ENCODE peak calls at places on chromosomes 6 and 20, in ten cellular contexts. One of them, this sample, is unnamed.
A peak's percentile ranks its signal among the peaks of the same experiment; 100 is the strongest.

GRCh38 chr6:162580619-162581018 is 146.9 kb downstream of the PRKN start:
- DNase-seq in WERI-Rb-1: no peak
- DNase-seq in ascending aorta: no peak
- DNase-seq in CD8-positive, alpha-beta T cell: no peak
- DNase-seq in mammary epithelial cell: no peak
- DNase-seq in heart right ventricle: no peak
- DNase-seq in endothelial cell of umbilical vein: no peak
- DNase-seq in OCI-LY7: no peak
- DNase-seq in adrenal gland: no peak
- DNase-seq in IMR-90: no peak
- DNase-seq in this sample: no peak

GRCh38 chr6:76466286-76466685 is 393.8 kb upstream of the IMPG1 start:
- DNase-seq in ascending aorta: no peak
- DNase-seq in WERI-Rb-1: no peak
- DNase-seq in endothelial cell of umbilical vein: no peak
- DNase-seq in heart right ventricle: no peak
- DNase-seq in IMR-90: no peak
- DNase-seq in mammary epithelial cell: no peak
- DNase-seq in OCI-LY7: no peak
- DNase-seq in adrenal gland: no peak
- DNase-seq in CD8-positive, alpha-beta T cell: no peak
- DNase-seq in this sample: no peak

GRCh38 chr6:42899871-42900270 is 16.0 kb upstream of the PTCRA start:
- DNase-seq in heart right ventricle: no peak
- DNase-seq in adrenal gland: no peak
- DNase-seq in ascending aorta: no peak
- DNase-seq in CD8-positive, alpha-beta T cell: no peak
- DNase-seq in endothelial cell of umbilical vein: peak; percentile 41
- DNase-seq in OCI-LY7: no peak
- DNase-seq in IMR-90: no peak
- DNase-seq in mammary epithelial cell: no peak
- DNase-seq in WERI-Rb-1: no peak
- DNase-seq in this sample: no peak

GRCh38 chr6:152055517-152055916 is 248.0 kb downstream of the ESR1 start:
- DNase-seq in WERI-Rb-1: no peak
- DNase-seq in adrenal gland: no peak
- DNase-seq in OCI-LY7: no peak
- DNase-seq in endothelial cell of umbilical vein: no peak
- DNase-seq in CD8-positive, alpha-beta T cell: no peak
- DNase-seq in IMR-90: no peak
- DNase-seq in ascending aorta: no peak
- DNase-seq in mammary epithelial cell: no peak
- DNase-seq in heart right ventricle: no peak
- DNase-seq in this sample: no peak

GRCh38 chr6:21846541-21847451 is 253.2 kb downstream of the SOX4 start:
- DNase-seq in WERI-Rb-1: peak; percentile 46
- DNase-seq in adrenal gland: no peak
- DNase-seq in ascending aorta: no peak
- DNase-seq in mammary epithelial cell: no peak
- DNase-seq in endothelial cell of umbilical vein: peak; percentile 96
- DNase-seq in heart right ventricle: peak; percentile 41
- DNase-seq in OCI-LY7: peak; percentile 66
- DNase-seq in IMR-90: peak; percentile 37
- DNase-seq in CD8-positive, alpha-beta T cell: no peak
- DNase-seq in this sample: peak; percentile 30

GRCh38 chr20:9059931-9060330 is 9.0 kb upstream of the PLCB4 start:
- DNase-seq in adrenal gland: no peak
- DNase-seq in OCI-LY7: no peak
- DNase-seq in ascending aorta: no peak
- DNase-seq in WERI-Rb-1: no peak
- DNase-seq in mammary epithelial cell: peak; percentile 33
- DNase-seq in heart right ventricle: no peak
- DNase-seq in IMR-90: peak; percentile 68
- DNase-seq in CD8-positive, alpha-beta T cell: no peak
- DNase-seq in endothelial cell of umbilical vein: no peak
- DNase-seq in this sample: no peak

GRCh38 chr6:105819774-105820173 is 266.4 kb upstream of the PRDM1 start:
- DNase-seq in CD8-positive, alpha-beta T cell: no peak
- DNase-seq in ascending aorta: no peak
- DNase-seq in endothelial cell of umbilical vein: no peak
- DNase-seq in IMR-90: peak; percentile 59
- DNase-seq in heart right ventricle: no peak
- DNase-seq in WERI-Rb-1: no peak
- DNase-seq in adrenal gland: no peak
- DNase-seq in mammary epithelial cell: no peak
- DNase-seq in OCI-LY7: no peak
- DNase-seq in this sample: no peak

GRCh38 chr20:48626226-48626937 is 201.4 kb downstream of the PREX1 start:
- DNase-seq in WERI-Rb-1: no peak
- DNase-seq in heart right ventricle: no peak
- DNase-seq in mammary epithelial cell: no peak
- DNase-seq in OCI-LY7: no peak
- DNase-seq in IMR-90: peak; percentile 44
- DNase-seq in adrenal gland: no peak
- DNase-seq in endothelial cell of umbilical vein: no peak
- DNase-seq in CD8-positive, alpha-beta T cell: no peak
- DNase-seq in ascending aorta: no peak
- DNase-seq in this sample: no peak

GRCh38 chr6:27091661-27092315 is 155.7 kb upstream of the PRSS16 start:
- DNase-seq in endothelial cell of umbilical vein: peak; percentile 56
- DNase-seq in ascending aorta: no peak
- DNase-seq in OCI-LY7: peak; percentile 8
- DNase-seq in mammary epithelial cell: peak; percentile 88
- DNase-seq in CD8-positive, alpha-beta T cell: no peak
- DNase-seq in adrenal gland: no peak
- DNase-seq in IMR-90: peak; percentile 95
- DNase-seq in heart right ventricle: no peak
- DNase-seq in WERI-Rb-1: no peak
- DNase-seq in this sample: peak; percentile 77

GRCh38 chr20:31560094-31560899 is 44.8 kb upstream of the ID1 start:
- DNase-seq in endothelial cell of umbilical vein: peak; percentile 79
- DNase-seq in IMR-90: peak; percentile 86
- DNase-seq in WERI-Rb-1: peak; percentile 71
- DNase-seq in adrenal gland: peak; percentile 68
- DNase-seq in ascending aorta: peak; percentile 35
- DNase-seq in OCI-LY7: peak; percentile 75
- DNase-seq in mammary epithelial cell: peak; percentile 76
- DNase-seq in heart right ventricle: peak; percentile 57
- DNase-seq in CD8-positive, alpha-beta T cell: peak; percentile 81
- DNase-seq in this sample: no peak

DNA sequence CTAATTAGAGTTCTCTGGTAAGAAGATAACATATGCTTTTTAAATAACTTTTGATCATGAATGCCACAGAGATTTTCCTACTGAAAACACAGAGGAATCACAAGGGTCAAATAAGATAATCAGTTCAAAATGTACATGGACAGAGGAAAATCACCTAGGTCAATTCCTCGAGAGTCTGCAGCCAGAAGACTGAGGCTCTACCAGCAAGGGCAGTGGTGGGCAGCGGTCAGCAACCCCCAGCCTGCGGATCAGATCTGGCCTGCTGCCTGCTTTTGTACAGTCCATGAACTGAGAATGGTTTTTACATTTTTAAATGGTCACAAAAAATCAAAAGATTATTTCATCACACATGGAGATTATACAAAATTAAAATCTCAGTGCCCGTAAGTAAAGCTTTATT is 79.0 kb downstream of the FYN start:
- DNase-seq in CD8-positive, alpha-beta T cell: no peak
- DNase-seq in endothelial cell of umbilical vein: no peak
- DNase-seq in IMR-90: no peak
- DNase-seq in WERI-Rb-1: no peak
- DNase-seq in ascending aorta: no peak
- DNase-seq in mammary epithelial cell: no peak
- DNase-seq in adrenal gland: no peak
- DNase-seq in heart right ventricle: no peak
- DNase-seq in OCI-LY7: no peak
- DNase-seq in this sample: no peak
- H3K4me3 ChIP-seq in CD8-positive, alpha-beta T cell: peak overlapping the region; percentile 48
- H3K4me3 ChIP-seq in endothelial cell of umbilical vein: no peak overlapping the region
- H3K4me3 ChIP-seq in IMR-90: no peak overlapping the region
- H3K4me3 ChIP-seq in WERI-Rb-1: no peak overlapping the region
- H3K4me3 ChIP-seq in ascending aorta: no peak overlapping the region
- H3K4me3 ChIP-seq in mammary epithelial cell: no peak overlapping the region
- H3K4me3 ChIP-seq in adrenal gland: no peak overlapping the region
- H3K4me3 ChIP-seq in heart right ventricle: no peak overlapping the region
- H3K4me3 ChIP-seq in OCI-LY7: no peak overlapping the region
- H3K4me3 ChIP-seq in this sample: no peak overlapping the region

GRCh38 chr20:38968090-38968489 is 5.9 kb downstream of the DHX35 start:
- DNase-seq in OCI-LY7: no peak
- DNase-seq in ascending aorta: no peak
- DNase-seq in CD8-positive, alpha-beta T cell: no peak
- DNase-seq in IMR-90: no peak
- DNase-seq in endothelial cell of umbilical vein: no peak
- DNase-seq in WERI-Rb-1: no peak
- DNase-seq in adrenal gland: no peak
- DNase-seq in mammary epithelial cell: no peak
- DNase-seq in heart right ventricle: no peak
- DNase-seq in this sample: no peak

GRCh38 chr20:38973546-38974120 is 11.5 kb downstream of the DHX35 start:
- DNase-seq in mammary epithelial cell: peak; percentile 48
- DNase-seq in WERI-Rb-1: no peak
- DNase-seq in heart right ventricle: peak; percentile 34
- DNase-seq in OCI-LY7: no peak
- DNase-seq in ascending aorta: no peak
- DNase-seq in adrenal gland: peak; percentile 41
- DNase-seq in endothelial cell of umbilical vein: no peak
- DNase-seq in CD8-positive, alpha-beta T cell: no peak
- DNase-seq in IMR-90: peak; percentile 77
- DNase-seq in this sample: no peak

GRCh38 chr20:38969708-38970107 is 7.6 kb downstream of the DHX35 start:
- DNase-seq in OCI-LY7: no peak
- DNase-seq in WERI-Rb-1: no peak
- DNase-seq in endothelial cell of umbilical vein: no peak
- DNase-seq in CD8-positive, alpha-beta T cell: no peak
- DNase-seq in ascending aorta: no peak
- DNase-seq in IMR-90: no peak
- DNase-seq in heart right ventricle: no peak
- DNase-seq in mammary epithelial cell: no peak
- DNase-seq in adrenal gland: no peak
- DNase-seq in this sample: no peak

GRCh38 chr20:38973107-38973506 is 11.0 kb downstream of the DHX35 start:
- DNase-seq in heart right ventricle: no peak
- DNase-seq in WERI-Rb-1: no peak
- DNase-seq in adrenal gland: no peak
- DNase-seq in CD8-positive, alpha-beta T cell: no peak
- DNase-seq in OCI-LY7: no peak
- DNase-seq in mammary epithelial cell: no peak
- DNase-seq in IMR-90: no peak
- DNase-seq in ascending aorta: no peak
- DNase-seq in endothelial cell of umbilical vein: no peak
- DNase-seq in this sample: no peak

DNA sequence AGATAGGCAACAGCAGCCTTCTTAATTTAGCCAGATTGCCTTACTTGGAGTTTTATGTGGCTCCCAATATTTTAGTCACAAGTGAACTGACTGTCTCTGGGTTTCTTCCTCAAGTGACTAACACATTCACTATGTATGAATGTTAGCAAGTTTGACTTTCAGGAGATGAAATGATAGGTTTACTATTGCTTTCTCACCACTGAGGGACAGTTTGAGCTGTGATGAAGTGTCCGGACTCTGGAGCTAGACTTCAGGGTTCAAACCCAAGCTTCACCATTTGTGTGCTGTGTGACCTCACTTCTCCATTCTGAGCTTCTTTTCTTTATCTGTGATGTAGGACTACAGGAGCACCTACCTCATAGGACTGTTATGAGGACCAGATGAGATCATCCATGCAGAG is 8.2 kb downstream of the DHX35 start:
- DNase-seq in mammary epithelial cell: peak; percentile 73
- DNase-seq in WERI-Rb-1: no peak
- DNase-seq in IMR-90: peak; percentile 88
- DNase-seq in adrenal gland: no peak
- DNase-seq in OCI-LY7: no peak
- DNase-seq in heart right ventricle: no peak
- DNase-seq in ascending aorta: no peak
- DNase-seq in CD8-positive, alpha-beta T cell: no peak
- DNase-seq in endothelial cell of umbilical vein: no peak
- DNase-seq in this sample: no peak
- H3K36me3 ChIP-seq in mammary epithelial cell: no peaks in the 10 kb centered on the region
- H3K36me3 ChIP-seq in WERI-Rb-1: peaks cover 14% of the 10 kb centered on the region
- H3K36me3 ChIP-seq in IMR-90: no peaks in the 10 kb centered on the region
- H3K36me3 ChIP-seq in adrenal gland: no peaks in the 10 kb centered on the region
- H3K36me3 ChIP-seq in OCI-LY7: peaks cover 71% of the 10 kb centered on the region
- H3K36me3 ChIP-seq in heart right ventricle: peaks cover 59% of the 10 kb centered on the region
- H3K36me3 ChIP-seq in ascending aorta: peaks cover 3% of the 10 kb centered on the region
- H3K36me3 ChIP-seq in CD8-positive, alpha-beta T cell: peaks cover 8% of the 10 kb centered on the region
- H3K36me3 ChIP-seq in endothelial cell of umbilical vein: peaks cover 4% of the 10 kb centered on the region
- H3K36me3 ChIP-seq in this sample: peaks cover 3% of the 10 kb centered on the region

GRCh38 chr6:166192136-166192535 is 24.5 kb upstream of the TBXT start:
- DNase-seq in OCI-LY7: no peak
- DNase-seq in endothelial cell of umbilical vein: no peak
- DNase-seq in mammary epithelial cell: no peak
- DNase-seq in WERI-Rb-1: no peak
- DNase-seq in heart right ventricle: no peak
- DNase-seq in ascending aorta: no peak
- DNase-seq in adrenal gland: no peak
- DNase-seq in CD8-positive, alpha-beta T cell: no peak
- DNase-seq in IMR-90: no peak
- DNase-seq in this sample: no peak

GRCh38 chr6:166192557-166192956 is 24.9 kb upstream of the TBXT start:
- DNase-seq in IMR-90: no peak
- DNase-seq in OCI-LY7: no peak
- DNase-seq in ascending aorta: no peak
- DNase-seq in endothelial cell of umbilical vein: no peak
- DNase-seq in mammary epithelial cell: no peak
- DNase-seq in WERI-Rb-1: no peak
- DNase-seq in heart right ventricle: no peak
- DNase-seq in adrenal gland: no peak
- DNase-seq in CD8-positive, alpha-beta T cell: no peak
- DNase-seq in this sample: no peak

GRCh38 chr6:166195861-166196238 is 28.2 kb upstream of the TBXT start:
- DNase-seq in endothelial cell of umbilical vein: no peak
- DNase-seq in CD8-positive, alpha-beta T cell: no peak
- DNase-seq in heart right ventricle: no peak
- DNase-seq in IMR-90: no peak
- DNase-seq in WERI-Rb-1: no peak
- DNase-seq in adrenal gland: no peak
- DNase-seq in ascending aorta: no peak
- DNase-seq in mammary epithelial cell: no peak
- DNase-seq in OCI-LY7: no peak
- DNase-seq in this sample: no peak

GRCh38 chr6:166197361-166197760 is 29.7 kb upstream of the TBXT start:
- DNase-seq in OCI-LY7: no peak
- DNase-seq in endothelial cell of umbilical vein: no peak
- DNase-seq in CD8-positive, alpha-beta T cell: no peak
- DNase-seq in mammary epithelial cell: no peak
- DNase-seq in IMR-90: no peak
- DNase-seq in WERI-Rb-1: no peak
- DNase-seq in heart right ventricle: no peak
- DNase-seq in adrenal gland: no peak
- DNase-seq in ascending aorta: no peak
- DNase-seq in this sample: no peak

GRCh38 chr6:166194885-166195860 is 27.5 kb upstream of the TBXT start:
- DNase-seq in adrenal gland: no peak
- DNase-seq in WERI-Rb-1: no peak
- DNase-seq in ascending aorta: no peak
- DNase-seq in heart right ventricle: no peak
- DNase-seq in IMR-90: no peak
- DNase-seq in OCI-LY7: no peak
- DNase-seq in CD8-positive, alpha-beta T cell: no peak
- DNase-seq in mammary epithelial cell: no peak
- DNase-seq in endothelial cell of umbilical vein: no peak
- DNase-seq in this sample: no peak
- TF ChIP-seq CTCF in adrenal gland: no peak
- TF ChIP-seq CTCF in WERI-Rb-1: no peak
- TF ChIP-seq CTCF in ascending aorta: no peak
- TF ChIP-seq CTCF in heart right ventricle: no peak
- TF ChIP-seq CTCF in IMR-90: no peak
- TF ChIP-seq CTCF in OCI-LY7: peak; percentile 24
- TF ChIP-seq CTCF in CD8-positive, alpha-beta T cell: no peak
- TF ChIP-seq CTCF in mammary epithelial cell: no peak
- TF ChIP-seq CTCF in endothelial cell of umbilical vein: no peak
- TF ChIP-seq CTCF in this sample: no peak

GRCh38 chr6:87421576-87421975 is 13.8 kb downstream of the CFAP206 start:
- DNase-seq in CD8-positive, alpha-beta T cell: no peak
- DNase-seq in WERI-Rb-1: no peak
- DNase-seq in ascending aorta: no peak
- DNase-seq in adrenal gland: no peak
- DNase-seq in endothelial cell of umbilical vein: no peak
- DNase-seq in IMR-90: no peak
- DNase-seq in OCI-LY7: no peak
- DNase-seq in heart right ventricle: no peak
- DNase-seq in mammary epithelial cell: peak; percentile 68
- DNase-seq in this sample: no peak
- H3K4me3 ChIP-seq in CD8-positive, alpha-beta T cell: no peak overlapping the region
- H3K4me3 ChIP-seq in WERI-Rb-1: no peak overlapping the region
- H3K4me3 ChIP-seq in ascending aorta: no peak overlapping the region
- H3K4me3 ChIP-seq in adrenal gland: no peak overlapping the region
- H3K4me3 ChIP-seq in endothelial cell of umbilical vein: no peak overlapping the region
- H3K4me3 ChIP-seq in IMR-90: no peak overlapping the region
- H3K4me3 ChIP-seq in OCI-LY7: no peak overlapping the region
- H3K4me3 ChIP-seq in heart right ventricle: no peak overlapping the region
- H3K4me3 ChIP-seq in mammary epithelial cell: no peak overlapping the region
- H3K4me3 ChIP-seq in this sample: no peak overlapping the region